ENCODE peak calls at places on chromosomes 5 and 9, in nine cellular contexts. One of them, this sample, is unnamed.

GRCh38 chr9:124190761-124191160 is 67.0 kb upstream of the NEK6 start:
- DNase-seq in uterus: no peak
- DNase-seq in heart right ventricle: no peak
- DNase-seq in ovary: no peak
- DNase-seq in K562: no peak
- DNase-seq in CD8-positive, alpha-beta T cell: no peak
- DNase-seq in body of pancreas: no peak
- DNase-seq in thyroid gland: no peak
- DNase-seq in epithelial cell of esophagus: no peak
- DNase-seq in this sample: no peak

GRCh38 chr5:55303238-55303690 is 4.2 kb downstream of the DHX29 start:
- DNase-seq in uterus: no peak
- DNase-seq in thyroid gland: peak; percentile 19
- DNase-seq in K562: no peak
- DNase-seq in epithelial cell of esophagus: peak; percentile 92
- DNase-seq in CD8-positive, alpha-beta T cell: no peak
- DNase-seq in heart right ventricle: no peak
- DNase-seq in body of pancreas: no peak
- DNase-seq in ovary: no peak
- DNase-seq in this sample: no peak

GRCh38 chr5:142014911-142015584 is 2.2 kb upstream of the GNPDA1 start:
- DNase-seq in thyroid gland: no peak
- DNase-seq in uterus: peak; percentile 22
- DNase-seq in heart right ventricle: peak; percentile 30
- DNase-seq in CD8-positive, alpha-beta T cell: peak; percentile 35
- DNase-seq in body of pancreas: peak; percentile 40
- DNase-seq in K562: peak; percentile 37
- DNase-seq in epithelial cell of esophagus: peak; percentile 90
- DNase-seq in ovary: no peak
- DNase-seq in this sample: peak; percentile 14

GRCh38 chr5:31364881-31365636 is 166.8 kb downstream of the DROSHA start:
- DNase-seq in thyroid gland: no peak
- DNase-seq in K562: no peak
- DNase-seq in CD8-positive, alpha-beta T cell: no peak
- DNase-seq in uterus: no peak
- DNase-seq in epithelial cell of esophagus: no peak
- DNase-seq in ovary: no peak
- DNase-seq in body of pancreas: no peak
- DNase-seq in heart right ventricle: no peak
- DNase-seq in this sample: no peak

GRCh38 chr9:104783588-104783987 is 19.7 kb downstream of the NIPSNAP3B start:
- DNase-seq in thyroid gland: no peak
- DNase-seq in ovary: no peak
- DNase-seq in epithelial cell of esophagus: peak; percentile 16
- DNase-seq in uterus: no peak
- DNase-seq in K562: no peak
- DNase-seq in CD8-positive, alpha-beta T cell: no peak
- DNase-seq in body of pancreas: no peak
- DNase-seq in heart right ventricle: no peak
- DNase-seq in this sample: no peak

GRCh38 chr5:60584304-60584703 is 115.7 kb downstream of the DEPDC1B start:
- DNase-seq in body of pancreas: no peak
- DNase-seq in epithelial cell of esophagus: no peak
- DNase-seq in heart right ventricle: no peak
- DNase-seq in CD8-positive, alpha-beta T cell: no peak
- DNase-seq in ovary: no peak
- DNase-seq in uterus: no peak
- DNase-seq in K562: no peak
- DNase-seq in thyroid gland: no peak
- DNase-seq in this sample: no peak

GRCh38 chr5:56314536-56314935 is 81.4 kb upstream of the ANKRD55 start:
- DNase-seq in ovary: no peak
- DNase-seq in heart right ventricle: no peak
- DNase-seq in epithelial cell of esophagus: peak; percentile 23
- DNase-seq in CD8-positive, alpha-beta T cell: no peak
- DNase-seq in K562: peak; percentile 72
- DNase-seq in uterus: no peak
- DNase-seq in thyroid gland: peak; percentile 18
- DNase-seq in body of pancreas: peak; percentile 33
- DNase-seq in this sample: no peak

GRCh38 chr5:126888180-126888579 is 111.2 kb downstream of the LMNB1 start:
- DNase-seq in heart right ventricle: no peak
- DNase-seq in uterus: no peak
- DNase-seq in epithelial cell of esophagus: no peak
- DNase-seq in body of pancreas: no peak
- DNase-seq in K562: no peak
- DNase-seq in CD8-positive, alpha-beta T cell: no peak
- DNase-seq in ovary: no peak
- DNase-seq in thyroid gland: no peak
- DNase-seq in this sample: no peak

GRCh38 chr5:136082390-136083193 is 50.1 kb upstream of the SMAD5 start:
- DNase-seq in epithelial cell of esophagus: peak; percentile 73
- DNase-seq in ovary: peak; percentile 79
- DNase-seq in heart right ventricle: peak; percentile 90
- DNase-seq in body of pancreas: peak; percentile 86
- DNase-seq in K562: peak; percentile 74
- DNase-seq in CD8-positive, alpha-beta T cell: peak; percentile 45
- DNase-seq in uterus: peak; percentile 69
- DNase-seq in thyroid gland: peak; percentile 82
- DNase-seq in this sample: peak; percentile 19

GRCh38 chr5:143037071-143037470 is 266.9 kb downstream of the ARHGAP26 start:
- DNase-seq in thyroid gland: no peak
- DNase-seq in epithelial cell of esophagus: peak; percentile 72
- DNase-seq in body of pancreas: peak; percentile 31
- DNase-seq in ovary: no peak
- DNase-seq in K562: no peak
- DNase-seq in heart right ventricle: peak; percentile 19
- DNase-seq in CD8-positive, alpha-beta T cell: no peak
- DNase-seq in uterus: no peak
- DNase-seq in this sample: no peak

GRCh38 chr5:176412517-176413254 is 3.7 kb downstream of the CLTB start:
- DNase-seq in K562: no peak
- DNase-seq in body of pancreas: no peak
- DNase-seq in heart right ventricle: no peak
- DNase-seq in epithelial cell of esophagus: peak; percentile 33
- DNase-seq in thyroid gland: no peak
- DNase-seq in uterus: no peak
- DNase-seq in ovary: no peak
- DNase-seq in CD8-positive, alpha-beta T cell: no peak
- DNase-seq in this sample: no peak

GRCh38 chr5:176415240-176416122 is 858 bp downstream of the CLTB start:
- DNase-seq in K562: no peak
- DNase-seq in epithelial cell of esophagus: peak; percentile 75
- DNase-seq in body of pancreas: peak; percentile 46
- DNase-seq in thyroid gland: peak; percentile 42
- DNase-seq in CD8-positive, alpha-beta T cell: no peak
- DNase-seq in heart right ventricle: no peak
- DNase-seq in ovary: peak; percentile 63
- DNase-seq in uterus: peak; percentile 47
- DNase-seq in this sample: no peak

GRCh38 chr5:176414704-176415103 is 1.6 kb downstream of the CLTB start:
- DNase-seq in CD8-positive, alpha-beta T cell: no peak
- DNase-seq in thyroid gland: no peak
- DNase-seq in ovary: no peak
- DNase-seq in uterus: no peak
- DNase-seq in body of pancreas: no peak
- DNase-seq in heart right ventricle: no peak
- DNase-seq in epithelial cell of esophagus: peak; percentile 30
- DNase-seq in K562: no peak
- DNase-seq in this sample: no peak

GRCh38 chr5:176413255-176413565 is 3.1 kb downstream of the CLTB start:
- DNase-seq in K562: no peak
- DNase-seq in epithelial cell of esophagus: peak; percentile 76
- DNase-seq in CD8-positive, alpha-beta T cell: no peak
- DNase-seq in heart right ventricle: no peak
- DNase-seq in thyroid gland: no peak
- DNase-seq in body of pancreas: no peak
- DNase-seq in ovary: no peak
- DNase-seq in uterus: no peak
- DNase-seq in this sample: no peak

DNA sequence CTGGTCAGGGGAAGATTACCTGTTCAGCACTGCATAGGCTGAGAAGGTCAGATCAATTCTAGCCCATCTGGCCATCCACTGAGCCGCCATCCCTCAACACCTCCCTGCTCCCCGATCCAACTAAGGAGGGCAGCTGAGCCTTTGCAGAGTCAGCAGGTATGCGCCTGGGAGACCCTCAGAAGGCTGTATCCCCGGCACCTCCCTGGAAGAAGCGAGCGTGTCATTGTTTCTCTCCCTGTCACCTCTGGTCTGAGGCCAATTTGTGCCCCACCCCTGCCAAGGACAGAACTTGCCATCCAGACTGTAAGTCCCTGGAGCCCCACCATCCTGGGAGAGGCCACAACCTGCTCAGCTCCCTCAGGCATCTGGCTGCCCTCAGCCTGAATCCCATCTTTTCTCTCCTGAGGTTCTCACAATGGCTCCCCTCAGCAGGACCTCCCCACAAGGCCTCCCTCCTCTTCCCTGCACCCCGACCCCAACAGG is 2.6 kb downstream of the CLTB start:
- DNase-seq in K562: no peak
- DNase-seq in body of pancreas: no peak
- DNase-seq in thyroid gland: no peak
- DNase-seq in uterus: no peak
- DNase-seq in CD8-positive, alpha-beta T cell: no peak
- DNase-seq in ovary: no peak
- DNase-seq in heart right ventricle: no peak
- DNase-seq in epithelial cell of esophagus: no peak
- DNase-seq in this sample: no peak
- H3K4me3 ChIP-seq in K562: no peak overlapping the region
- H3K4me3 ChIP-seq in body of pancreas: no peak overlapping the region
- H3K4me3 ChIP-seq in thyroid gland: no peak overlapping the region
- H3K4me3 ChIP-seq in uterus: no peak overlapping the region
- H3K4me3 ChIP-seq in CD8-positive, alpha-beta T cell: no peak overlapping the region
- H3K4me3 ChIP-seq in ovary: no peak overlapping the region
- H3K4me3 ChIP-seq in heart right ventricle: no peak overlapping the region
- H3K4me3 ChIP-seq in epithelial cell of esophagus: peak overlapping the region; percentile 90
- H3K4me3 ChIP-seq in this sample: no peak overlapping the region

GRCh38 chr5:19044931-19045695 is 942.9 kb downstream of the CDH18 start:
- DNase-seq in K562: no peak
- DNase-seq in uterus: no peak
- DNase-seq in epithelial cell of esophagus: no peak
- DNase-seq in thyroid gland: no peak
- DNase-seq in CD8-positive, alpha-beta T cell: no peak
- DNase-seq in heart right ventricle: no peak
- DNase-seq in body of pancreas: no peak
- DNase-seq in ovary: no peak
- DNase-seq in this sample: no peak

GRCh38 chr5:19047277-19047676 is 940.7 kb downstream of the CDH18 start:
- DNase-seq in body of pancreas: no peak
- DNase-seq in thyroid gland: no peak
- DNase-seq in ovary: no peak
- DNase-seq in uterus: no peak
- DNase-seq in heart right ventricle: no peak
- DNase-seq in epithelial cell of esophagus: no peak
- DNase-seq in CD8-positive, alpha-beta T cell: no peak
- DNase-seq in K562: no peak
- DNase-seq in this sample: no peak

GRCh38 chr5:19048750-19049149 is 939.2 kb downstream of the CDH18 start:
- DNase-seq in epithelial cell of esophagus: no peak
- DNase-seq in body of pancreas: no peak
- DNase-seq in uterus: no peak
- DNase-seq in K562: no peak
- DNase-seq in CD8-positive, alpha-beta T cell: no peak
- DNase-seq in thyroid gland: no peak
- DNase-seq in ovary: no peak
- DNase-seq in heart right ventricle: no peak
- DNase-seq in this sample: no peak
- TF ChIP-seq CTCF in epithelial cell of esophagus: no peak
- TF ChIP-seq CTCF in body of pancreas: no peak
- TF ChIP-seq CTCF in uterus: no peak
- TF ChIP-seq CTCF in K562: no peak
- TF ChIP-seq CTCF in CD8-positive, alpha-beta T cell: no peak
- TF ChIP-seq CTCF in thyroid gland: no peak
- TF ChIP-seq CTCF in ovary: no peak
- TF ChIP-seq CTCF in heart right ventricle: no peak
- TF ChIP-seq CTCF in this sample: no peak

DNA sequence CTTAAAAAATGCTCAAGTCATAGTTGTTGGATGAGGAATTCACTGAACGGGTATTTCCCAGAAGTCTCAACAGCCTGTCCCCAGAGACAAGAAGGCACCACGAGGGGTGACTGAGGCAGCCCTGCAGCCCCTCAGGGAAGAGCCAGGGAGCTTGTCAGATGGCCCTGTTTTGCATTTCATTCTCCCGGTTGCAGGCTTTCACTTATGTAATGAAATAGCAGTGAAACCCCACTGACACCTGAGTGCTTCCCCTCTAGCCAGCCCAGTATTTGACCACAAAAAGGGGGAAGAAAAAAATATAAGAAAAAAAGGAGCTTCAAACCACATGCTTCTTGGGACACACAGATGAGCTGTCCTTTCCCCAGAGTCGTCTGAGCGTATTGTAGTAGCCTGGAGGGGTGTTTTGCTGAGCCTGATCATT is 75.3 kb upstream of the IL12B start:
- DNase-seq in epithelial cell of esophagus: no peak
- DNase-seq in CD8-positive, alpha-beta T cell: no peak
- DNase-seq in thyroid gland: no peak
- DNase-seq in ovary: no peak
- DNase-seq in uterus: no peak
- DNase-seq in heart right ventricle: no peak
- DNase-seq in K562: no peak
- DNase-seq in body of pancreas: no peak
- DNase-seq in this sample: no peak
- H3K4me3 ChIP-seq in epithelial cell of esophagus: no peak overlapping the region
- H3K4me3 ChIP-seq in CD8-positive, alpha-beta T cell: no peak overlapping the region
- H3K4me3 ChIP-seq in thyroid gland: no peak overlapping the region
- H3K4me3 ChIP-seq in ovary: no peak overlapping the region
- H3K4me3 ChIP-seq in uterus: no peak overlapping the region
- H3K4me3 ChIP-seq in heart right ventricle: no peak overlapping the region
- H3K4me3 ChIP-seq in K562: no peak overlapping the region
- H3K4me3 ChIP-seq in body of pancreas: no peak overlapping the region
- H3K4me3 ChIP-seq in this sample: no peak overlapping the region

GRCh38 chr9:86731511-86731993 is 215.8 kb downstream of the GAS1 start:
- DNase-seq in epithelial cell of esophagus: peak; percentile 41
- DNase-seq in body of pancreas: no peak
- DNase-seq in ovary: no peak
- DNase-seq in CD8-positive, alpha-beta T cell: no peak
- DNase-seq in thyroid gland: no peak
- DNase-seq in K562: no peak
- DNase-seq in uterus: no peak
- DNase-seq in heart right ventricle: no peak
- DNase-seq in this sample: no peak

GRCh38 chr9:86733929-86734328 is 213.4 kb downstream of the GAS1 start:
- DNase-seq in K562: no peak
- DNase-seq in body of pancreas: no peak
- DNase-seq in ovary: no peak
- DNase-seq in CD8-positive, alpha-beta T cell: no peak
- DNase-seq in epithelial cell of esophagus: no peak
- DNase-seq in thyroid gland: no peak
- DNase-seq in heart right ventricle: no peak
- DNase-seq in uterus: peak; percentile 37
- DNase-seq in this sample: no peak

GRCh38 chr9:86732514-86732913 is 214.8 kb downstream of the GAS1 start:
- DNase-seq in ovary: no peak
- DNase-seq in uterus: peak; percentile 65
- DNase-seq in body of pancreas: no peak
- DNase-seq in heart right ventricle: no peak
- DNase-seq in thyroid gland: peak; percentile 6
- DNase-seq in epithelial cell of esophagus: peak; percentile 96
- DNase-seq in CD8-positive, alpha-beta T cell: no peak
- DNase-seq in K562: no peak
- DNase-seq in this sample: no peak

GRCh38 chr9:86734762-86735161 is 212.5 kb downstream of the GAS1 start:
- DNase-seq in K562: no peak
- DNase-seq in heart right ventricle: no peak
- DNase-seq in epithelial cell of esophagus: no peak
- DNase-seq in uterus: peak; percentile 35
- DNase-seq in body of pancreas: no peak
- DNase-seq in thyroid gland: no peak
- DNase-seq in CD8-positive, alpha-beta T cell: no peak
- DNase-seq in ovary: no peak
- DNase-seq in this sample: no peak

GRCh38 chr9:86735772-86736458 is 211.4 kb downstream of the GAS1 start:
- DNase-seq in heart right ventricle: no peak
- DNase-seq in epithelial cell of esophagus: no peak
- DNase-seq in CD8-positive, alpha-beta T cell: no peak
- DNase-seq in uterus: no peak
- DNase-seq in K562: no peak
- DNase-seq in body of pancreas: no peak
- DNase-seq in ovary: no peak
- DNase-seq in thyroid gland: no peak
- DNase-seq in this sample: no peak
- TF ChIP-seq CTCF in heart right ventricle: no peak
- TF ChIP-seq CTCF in epithelial cell of esophagus: no peak
- TF ChIP-seq CTCF in CD8-positive, alpha-beta T cell: no peak
- TF ChIP-seq CTCF in uterus: no peak
- TF ChIP-seq CTCF in K562: no peak
- TF ChIP-seq CTCF in body of pancreas: no peak
- TF ChIP-seq CTCF in ovary: no peak
- TF ChIP-seq CTCF in thyroid gland: no peak
- TF ChIP-seq CTCF in this sample: no peak

This sample was measured in LNCaP clone FGC.